ENCODE peak calls at places on chromosomes 12 and 14, in eight cellular contexts. A is tibial artery, C is heart left ventricle, U is adipocyte, I is mucosa of gallbladder, L is AG09309, F is HFFc6, K is T-helper 1 cell. W is an unnamed sample.

GRCh38 chr12:124150176-124150575 is 144.7 kb upstream of the RFLNA start:
- DNase-seq in A (no peak), C (no peak), U (no peak), I (no peak), L (no peak), F (no peak), K (no peak), W (no peak)

GRCh38 chr12:124347805-124348658 is 53.1 kb downstream of the RFLNA start:
- DNase-seq in A (no peak), C (no peak), U (peak; percentile 25), I (no peak), L (no peak), F (no peak), K (peak; percentile 27), W (no peak)

GRCh38 chr12:90854136-90854689 is 100.8 kb downstream of the CCER1 start:
- DNase-seq in A (no peak), C (no peak), U (peak; percentile 82), I (no peak), L (peak; percentile 35), F (peak; percentile 16), K (peak; percentile 2), W (no peak)

GRCh38 chr12:71157601-71158233 is at the start of gene TSPAN8:
- DNase-seq in A (no peak), C (no peak), U (peak; percentile 10), I (peak; percentile 45), L (no peak), F (no peak), K (no peak), W (no peak)

GRCh38 chr12:33253123-33253522 is 186.5 kb downstream of the SYT10 start:
- DNase-seq in A (no peak), C (no peak), U (no peak), I (no peak), L (no peak), F (no peak), K (no peak), W (no peak)

GRCh38 chr12:92987846-92988621 is 58.9 kb upstream of the EEA1 start:
- DNase-seq in A (peak; percentile 48), C (no peak), U (no peak), I (no peak), L (no peak), F (no peak), K (no peak), W (no peak)

GRCh38 chr12:3365416-3366385 is 125.3 kb upstream of the PRMT8 start:
- DNase-seq in A (no peak), C (peak; percentile 32), U (no peak), I (no peak), L (no peak), F (no peak), K (no peak), W (no peak)

GRCh38 chr12:132437252-132438138 is 52.5 kb upstream of the FBRSL1 start:
- DNase-seq in A (no peak), C (no peak), U (no peak), I (no peak), L (no peak), F (no peak), K (no peak), W (no peak)

GRCh38 chr12:5590316-5590715 is 158.4 kb downstream of the NTF3 start:
- DNase-seq in A (no peak), C (no peak), U (no peak), I (no peak), L (no peak), F (no peak), K (no peak), W (no peak)

GRCh38 chr12:112852810-112853209 is 54.0 kb upstream of the OAS1 start:
- DNase-seq in A (no peak), C (no peak), U (no peak), I (no peak), L (no peak), F (no peak), K (no peak), W (no peak)

GRCh38 chr12:27493260-27493935 is 30.6 kb upstream of the PPFIBP1 start:
- DNase-seq in A (no peak), C (no peak), U (no peak), I (no peak), L (no peak), F (peak; percentile 10), K (no peak), W (no peak)

GRCh38 chr14:99755068-99755405 is 38.2 kb upstream of the EML1 start:
- DNase-seq in A (no peak), C (no peak), U (no peak), I (no peak), L (no peak), F (no peak), K (no peak), W (no peak)

GRCh38 chr14:64891839-64892375 is 12.2 kb upstream of the SPTB start:
- DNase-seq in A (no peak), C (peak; percentile 12), U (peak; percentile 81), I (peak; percentile 32), L (peak; percentile 42), F (peak; percentile 69), K (peak; percentile 48), W (peak; percentile 8)